ENCODE peak calls at places on chromosomes 12 and 14, in ten cellular contexts. One of them, this sample, is unnamed.
A peak's percentile ranks its signal among the peaks of the same experiment; 100 is the strongest.

GRCh38 chr12:100391856-100392255 is 35.0 kb downstream of the SLC17A8 start:
- DNase-seq in spleen: no peak
- DNase-seq in lung: no peak
- DNase-seq in pancreas: no peak
- DNase-seq in breast epithelium: no peak
- DNase-seq in HCT116: no peak
- DNase-seq in heart right ventricle: no peak
- DNase-seq in thyroid gland: no peak
- DNase-seq in small intestine: peak; percentile 84
- DNase-seq in cardiac muscle cell: peak; percentile 48
- DNase-seq in this sample: no peak

GRCh38 chr12:109301643-109302176 is 7.4 kb downstream of the FOXN4 start:
- DNase-seq in spleen: peak; percentile 9
- DNase-seq in lung: no peak
- DNase-seq in pancreas: no peak
- DNase-seq in breast epithelium: no peak
- DNase-seq in HCT116: no peak
- DNase-seq in heart right ventricle: no peak
- DNase-seq in thyroid gland: no peak
- DNase-seq in small intestine: no peak
- DNase-seq in cardiac muscle cell: no peak
- DNase-seq in this sample: no peak

GRCh38 chr12:14960548-14961465 is 594 bp downstream of the ARHGDIB start:
- DNase-seq in spleen: peak; percentile 81
- DNase-seq in lung: peak; percentile 45
- DNase-seq in pancreas: peak; percentile 52
- DNase-seq in breast epithelium: no peak
- DNase-seq in HCT116: no peak
- DNase-seq in heart right ventricle: peak; percentile 42
- DNase-seq in thyroid gland: peak; percentile 35
- DNase-seq in small intestine: peak; percentile 23
- DNase-seq in cardiac muscle cell: peak; percentile 86
- DNase-seq in this sample: no peak

GRCh38 chr14:24132061-24132685 is 1.7 kb downstream of the FITM1 start:
- DNase-seq in spleen: peak; percentile 83
- DNase-seq in lung: no peak
- DNase-seq in pancreas: peak; percentile 82
- DNase-seq in breast epithelium: peak; percentile 86
- DNase-seq in HCT116: no peak
- DNase-seq in heart right ventricle: peak; percentile 50
- DNase-seq in thyroid gland: peak; percentile 67
- DNase-seq in small intestine: no peak
- DNase-seq in cardiac muscle cell: no peak
- DNase-seq in this sample: no peak

GRCh38 chr14:103123634-103124500 is 606 bp downstream of the TNFAIP2 start:
- DNase-seq in spleen: peak; percentile 91
- DNase-seq in lung: peak; percentile 56
- DNase-seq in pancreas: peak; percentile 60
- DNase-seq in breast epithelium: no peak
- DNase-seq in HCT116: no peak
- DNase-seq in heart right ventricle: peak; percentile 72
- DNase-seq in thyroid gland: peak; percentile 47
- DNase-seq in small intestine: no peak
- DNase-seq in cardiac muscle cell: peak; percentile 52
- DNase-seq in this sample: no peak

GRCh38 chr12:24359418-24359817 is 409.9 kb upstream of the SOX5 start:
- DNase-seq in spleen: no peak
- DNase-seq in lung: no peak
- DNase-seq in pancreas: no peak
- DNase-seq in breast epithelium: no peak
- DNase-seq in HCT116: no peak
- DNase-seq in heart right ventricle: no peak
- DNase-seq in thyroid gland: no peak
- DNase-seq in small intestine: no peak
- DNase-seq in cardiac muscle cell: peak; percentile 14
- DNase-seq in this sample: no peak

GRCh38 chr14:61177279-61178225 is 103.6 kb downstream of the TMEM30B start:
- DNase-seq in spleen: no peak
- DNase-seq in lung: no peak
- DNase-seq in pancreas: no peak
- DNase-seq in breast epithelium: no peak
- DNase-seq in HCT116: peak; percentile 56
- DNase-seq in heart right ventricle: no peak
- DNase-seq in thyroid gland: peak; percentile 80
- DNase-seq in small intestine: no peak
- DNase-seq in cardiac muscle cell: no peak
- DNase-seq in this sample: no peak

GRCh38 chr14:85533821-85534271 is 3.9 kb downstream of the FLRT2 start:
- DNase-seq in spleen: no peak
- DNase-seq in lung: no peak
- DNase-seq in pancreas: no peak
- DNase-seq in breast epithelium: peak; percentile 52
- DNase-seq in HCT116: no peak
- DNase-seq in heart right ventricle: no peak
- DNase-seq in thyroid gland: peak; percentile 32
- DNase-seq in small intestine: no peak
- DNase-seq in cardiac muscle cell: peak; percentile 36
- DNase-seq in this sample: no peak

GRCh38 chr12:54049164-54049563 is 4.5 kb upstream of the HOXC4 start:
- DNase-seq in spleen: no peak
- DNase-seq in lung: no peak
- DNase-seq in pancreas: no peak
- DNase-seq in breast epithelium: no peak
- DNase-seq in HCT116: no peak
- DNase-seq in heart right ventricle: no peak
- DNase-seq in thyroid gland: no peak
- DNase-seq in small intestine: no peak
- DNase-seq in cardiac muscle cell: no peak
- DNase-seq in this sample: no peak

GRCh38 chr12:54051916-54052744 is 1.5 kb upstream of the HOXC4 start:
- DNase-seq in spleen: peak; percentile 55
- DNase-seq in lung: no peak
- DNase-seq in pancreas: no peak
- DNase-seq in breast epithelium: no peak
- DNase-seq in HCT116: no peak
- DNase-seq in heart right ventricle: no peak
- DNase-seq in thyroid gland: no peak
- DNase-seq in small intestine: peak; percentile 58
- DNase-seq in cardiac muscle cell: no peak
- DNase-seq in this sample: no peak

GRCh38 chr12:54051081-54051912 is 2.3 kb upstream of the HOXC4 start:
- DNase-seq in spleen: peak; percentile 63
- DNase-seq in lung: no peak
- DNase-seq in pancreas: no peak
- DNase-seq in breast epithelium: no peak
- DNase-seq in HCT116: no peak
- DNase-seq in heart right ventricle: no peak
- DNase-seq in thyroid gland: no peak
- DNase-seq in small intestine: peak; percentile 40
- DNase-seq in cardiac muscle cell: no peak
- DNase-seq in this sample: no peak

GRCh38 chr12:54048694-54049093 is 4.9 kb upstream of the HOXC4 start:
- DNase-seq in spleen: no peak
- DNase-seq in lung: no peak
- DNase-seq in pancreas: no peak
- DNase-seq in breast epithelium: no peak
- DNase-seq in HCT116: no peak
- DNase-seq in heart right ventricle: no peak
- DNase-seq in thyroid gland: no peak
- DNase-seq in small intestine: no peak
- DNase-seq in cardiac muscle cell: no peak
- DNase-seq in this sample: no peak

DNA sequence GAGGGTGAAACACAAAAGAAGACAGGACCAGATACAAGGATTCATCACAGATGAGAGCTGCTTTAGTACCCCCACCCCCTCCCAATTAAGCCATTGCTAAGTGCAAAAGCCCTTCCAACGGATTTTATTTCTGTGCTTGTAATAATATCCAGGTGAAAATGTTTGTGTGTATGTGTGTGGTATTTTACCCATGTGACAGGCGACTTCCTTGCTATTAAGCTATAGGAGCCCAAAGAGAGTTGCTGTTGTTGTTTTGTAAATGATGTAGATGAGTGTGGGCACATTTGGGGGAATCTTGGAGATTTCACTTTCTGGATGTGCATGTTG is 3.2 kb upstream of the HOXC4 start:
- DNase-seq in spleen: no peak
- DNase-seq in lung: no peak
- DNase-seq in pancreas: no peak
- DNase-seq in breast epithelium: no peak
- DNase-seq in HCT116: no peak
- DNase-seq in heart right ventricle: no peak
- DNase-seq in thyroid gland: no peak
- DNase-seq in small intestine: no peak
- DNase-seq in cardiac muscle cell: no peak
- DNase-seq in this sample: no peak
- H3K27me3 ChIP-seq in spleen: peaks cover 100% of the 10 kb centered on the region
- H3K27me3 ChIP-seq in lung: peaks cover 7% of the 10 kb centered on the region
- H3K27me3 ChIP-seq in pancreas: peaks cover 40% of the 10 kb centered on the region
- H3K27me3 ChIP-seq in breast epithelium: no peaks in the 10 kb centered on the region
- H3K27me3 ChIP-seq in HCT116: no peaks in the 10 kb centered on the region
- H3K27me3 ChIP-seq in heart right ventricle: peaks cover 33% of the 10 kb centered on the region
- H3K27me3 ChIP-seq in thyroid gland: peaks cover 67% of the 10 kb centered on the region
- H3K27me3 ChIP-seq in small intestine: peaks cover 3% of the 10 kb centered on the region
- H3K27me3 ChIP-seq in cardiac muscle cell: peaks cover 100% of the 10 kb centered on the region
- H3K27me3 ChIP-seq in this sample: peaks cover 99% of the 10 kb centered on the region

DNA sequence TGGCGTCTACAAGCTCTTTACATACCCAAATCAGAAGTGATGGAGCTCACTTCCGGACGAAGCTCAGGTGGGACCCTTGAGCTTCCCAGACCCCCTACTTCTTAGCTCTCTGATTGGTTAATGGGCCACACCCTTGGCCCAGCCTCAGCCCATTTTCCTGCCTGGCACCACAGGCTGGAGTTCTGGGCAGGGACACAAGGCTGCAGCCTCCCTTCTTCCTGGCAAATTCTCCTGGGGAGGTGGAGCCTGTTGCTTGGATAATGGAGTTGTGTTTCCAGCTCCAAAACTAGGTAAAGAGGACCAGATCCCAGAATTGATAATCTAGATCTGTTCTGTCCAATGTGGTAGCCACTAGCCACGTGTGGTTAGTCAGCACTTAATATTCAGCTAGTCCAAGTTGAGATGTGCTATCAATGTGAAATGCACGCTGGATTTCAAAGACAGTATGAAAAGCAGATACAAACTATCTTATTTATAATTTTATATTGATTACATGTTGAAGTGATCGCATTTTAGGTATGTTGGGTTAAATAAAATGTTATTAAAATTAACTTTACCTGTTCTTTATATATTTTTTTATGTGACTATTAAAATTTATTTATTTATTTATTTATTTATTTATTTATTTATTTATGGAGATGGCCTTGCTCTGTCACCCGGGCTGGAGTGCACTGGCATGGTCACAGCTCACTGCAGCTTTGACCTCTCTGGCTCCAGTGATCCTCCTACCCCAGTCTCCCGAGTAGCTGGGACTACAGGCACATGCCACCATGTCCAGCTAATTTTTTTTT is 12.6 kb upstream of the FAIM2 start:
- DNase-seq in spleen: peak; percentile 19
- DNase-seq in lung: no peak
- DNase-seq in pancreas: peak; percentile 5
- DNase-seq in breast epithelium: peak; percentile 5
- DNase-seq in HCT116: no peak
- DNase-seq in heart right ventricle: no peak
- DNase-seq in thyroid gland: no peak
- DNase-seq in small intestine: no peak
- DNase-seq in cardiac muscle cell: no peak
- DNase-seq in this sample: no peak
- H3K4me3 ChIP-seq in spleen: no peak overlapping the region
- H3K4me3 ChIP-seq in lung: no peak overlapping the region
- H3K4me3 ChIP-seq in pancreas: no peak overlapping the region
- H3K4me3 ChIP-seq in breast epithelium: no peak overlapping the region
- H3K4me3 ChIP-seq in HCT116: no peak overlapping the region
- H3K4me3 ChIP-seq in heart right ventricle: no peak overlapping the region
- H3K4me3 ChIP-seq in thyroid gland: no peak overlapping the region
- H3K4me3 ChIP-seq in small intestine: no peak overlapping the region
- H3K4me3 ChIP-seq in cardiac muscle cell: no peak overlapping the region
- H3K4me3 ChIP-seq in this sample: no peak overlapping the region

DNA sequence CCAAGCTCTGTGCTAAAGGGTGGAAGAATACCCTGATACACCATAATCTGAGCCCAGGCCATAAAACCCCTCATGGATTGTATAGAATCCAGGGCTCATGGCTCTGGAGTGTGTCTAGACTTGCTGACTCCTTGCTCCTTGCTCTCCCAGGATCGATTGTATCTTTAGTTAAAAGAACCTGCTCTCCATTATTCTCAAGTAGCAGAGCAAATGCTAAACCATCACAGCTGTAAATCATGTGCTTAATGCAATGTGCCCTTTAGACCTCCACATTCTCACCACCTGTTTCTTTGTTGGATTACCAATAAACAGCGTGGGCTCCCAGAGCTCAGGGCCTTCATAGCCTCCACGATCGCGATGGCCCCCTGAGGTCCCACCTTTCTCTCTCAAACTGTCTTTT is 411.6 kb upstream of the FBXO33 start:
- DNase-seq in spleen: no peak
- DNase-seq in lung: no peak
- DNase-seq in pancreas: no peak
- DNase-seq in breast epithelium: no peak
- DNase-seq in HCT116: no peak
- DNase-seq in heart right ventricle: no peak
- DNase-seq in thyroid gland: no peak
- DNase-seq in small intestine: no peak
- DNase-seq in cardiac muscle cell: no peak
- DNase-seq in this sample: no peak
- H3K9me3 ChIP-seq in spleen: no peaks in the 10 kb centered on the region
- H3K9me3 ChIP-seq in lung: no peaks in the 10 kb centered on the region
- H3K9me3 ChIP-seq in pancreas: no peaks in the 10 kb centered on the region
- H3K9me3 ChIP-seq in breast epithelium: no peaks in the 10 kb centered on the region
- H3K9me3 ChIP-seq in HCT116: no peaks in the 10 kb centered on the region
- H3K9me3 ChIP-seq in heart right ventricle: no peaks in the 10 kb centered on the region
- H3K9me3 ChIP-seq in thyroid gland: no peaks in the 10 kb centered on the region
- H3K9me3 ChIP-seq in small intestine: no peaks in the 10 kb centered on the region
- H3K9me3 ChIP-seq in cardiac muscle cell: no peaks in the 10 kb centered on the region
- H3K9me3 ChIP-seq in this sample: no peaks in the 10 kb centered on the region

DNA sequence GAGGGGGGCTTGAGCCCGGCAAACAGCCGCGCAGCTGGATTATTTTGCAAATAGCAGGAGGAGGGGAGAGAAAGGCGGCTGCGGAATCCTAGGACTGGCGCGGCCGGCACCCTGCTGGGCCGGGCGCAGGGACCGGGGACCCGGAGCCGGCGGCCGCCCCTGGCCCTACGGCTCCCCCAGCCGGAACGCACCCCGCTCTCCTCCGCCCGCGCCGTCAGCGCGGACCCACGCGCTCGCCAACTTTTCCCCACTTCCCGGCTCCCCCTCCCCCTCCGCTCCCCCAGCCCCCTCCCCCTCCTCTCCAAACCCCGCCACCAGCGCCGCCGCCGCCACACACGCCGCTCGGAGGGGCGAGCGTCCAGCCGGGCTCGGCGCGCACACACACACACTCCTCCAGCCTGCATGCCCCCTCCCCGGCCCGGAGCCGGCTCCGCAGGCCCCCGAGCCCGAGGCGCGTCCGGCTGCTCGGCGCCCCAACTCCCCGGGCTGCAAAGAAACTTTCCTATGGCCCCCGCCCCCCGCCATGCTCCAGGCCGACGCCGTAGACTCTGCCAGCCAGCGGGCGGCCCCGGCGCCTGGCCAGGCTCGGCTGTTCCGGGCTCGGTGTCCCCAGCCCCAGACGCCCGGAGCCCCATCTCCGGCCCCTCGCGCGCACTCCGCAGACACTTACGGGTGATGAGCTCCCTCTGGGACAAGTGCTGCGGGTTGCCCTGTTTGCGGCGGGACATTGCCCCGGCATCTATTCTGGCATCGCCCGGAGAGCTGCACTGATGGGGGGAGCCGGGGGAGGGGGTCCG is 1.3 kb downstream of the BCL11B start:
- DNase-seq in spleen: no peak
- DNase-seq in lung: no peak
- DNase-seq in pancreas: no peak
- DNase-seq in breast epithelium: no peak
- DNase-seq in HCT116: no peak
- DNase-seq in heart right ventricle: no peak
- DNase-seq in thyroid gland: peak; percentile 29
- DNase-seq in small intestine: no peak
- DNase-seq in cardiac muscle cell: no peak
- DNase-seq in this sample: no peak
- H3K27me3 ChIP-seq in spleen: peaks cover 100% of the 10 kb centered on the region
- H3K27me3 ChIP-seq in lung: peaks cover 18% of the 10 kb centered on the region
- H3K27me3 ChIP-seq in pancreas: peaks cover 41% of the 10 kb centered on the region
- H3K27me3 ChIP-seq in breast epithelium: peaks cover 70% of the 10 kb centered on the region
- H3K27me3 ChIP-seq in HCT116: peaks cover 8% of the 10 kb centered on the region
- H3K27me3 ChIP-seq in heart right ventricle: peaks cover 37% of the 10 kb centered on the region
- H3K27me3 ChIP-seq in thyroid gland: no peaks in the 10 kb centered on the region
- H3K27me3 ChIP-seq in small intestine: no peaks in the 10 kb centered on the region
- H3K27me3 ChIP-seq in cardiac muscle cell: peaks cover 72% of the 10 kb centered on the region
- H3K27me3 ChIP-seq in this sample: peaks cover 51% of the 10 kb centered on the region

This sample was measured in NT2/D1.